ENCODE peak calls at places on chromosomes 11 and 22, in nine cellular contexts. Z is lower leg skin; I is GM04503; X is CD8-positive, alpha-beta memory T cell; T is stimulated activated CD4-positive, alpha-beta T cell treated with anti-CD3 and anti-CD28 coated beads, Interleukin-15, amount 100 ng/mL, for 24 hours; G is T-cell; K is mucosa of descending colon; C is NCI-H446; O is NCI-H1092 treated with DMSO at 0.1 percent for 48 hours. W is an unnamed sample.

GRCh38 chr11:12088047-12088481 is 22.3 kb upstream of the MICAL2 start:
- DNase-seq in Z (peak), I (peak), X (no peak), T (no peak), G (no peak), K (peak), C (no peak), O (no peak), W (no peak)

GRCh38 chr22:36872866-36873498 is 12.2 kb downstream of the NCF4 start:
- DNase-seq in Z (no peak), I (no peak), X (no peak), T (no peak), G (no peak), K (no peak), C (no peak), O (no peak), W (no peak)

GRCh38 chr11:11279956-11280689 is 72.9 kb downstream of the CSNK2A3 start:
- DNase-seq in Z (no peak), I (no peak), X (no peak), T (no peak), G (no peak), K (no peak), C (no peak), O (peak), W (peak)

GRCh38 chr22:25350551-25350971 is 131.1 kb downstream of the CRYBB2 start:
- DNase-seq in Z (no peak), I (no peak), X (no peak), T (no peak), G (no peak), K (no peak), C (no peak), O (no peak), W (no peak)

GRCh38 chr11:910044-910588 is 494 bp downstream of the CHID1 start:
- DNase-seq in Z (no peak), I (no peak), X (no peak), T (no peak), G (no peak), K (no peak), C (no peak), O (no peak), W (no peak)

GRCh38 chr11:114057147-114057546 is 2.4 kb upstream of the ZBTB16 start:
- DNase-seq in Z (no peak), I (no peak), X (no peak), T (no peak), G (no peak), K (no peak), C (no peak), O (peak), W (no peak)

GRCh38 chr11:33930317-33931021 is 38.6 kb upstream of the LMO2 start:
- DNase-seq in Z (peak), I (peak), X (no peak), T (no peak), G (no peak), K (no peak), C (peak), O (no peak), W (no peak)

GRCh38 chr11:73531386-73531785 is 66.5 kb downstream of the FAM168A start:
- DNase-seq in Z (no peak), I (no peak), X (no peak), T (no peak), G (no peak), K (no peak), C (no peak), O (no peak), W (no peak)

GRCh38 chr11:86910592-86910991 is 44.6 kb downstream of the FZD4 start:
- DNase-seq in Z (no peak), I (no peak), X (no peak), T (no peak), G (no peak), K (no peak), C (no peak), O (no peak), W (no peak)

GRCh38 chr11:73623651-73624050 is 22.7 kb upstream of the PLEKHB1 start:
- DNase-seq in Z (no peak), I (peak), X (no peak), T (no peak), G (no peak), K (no peak), C (no peak), O (no peak), W (no peak)

GRCh38 chr11:45097721-45098493 is 48.5 kb upstream of the PRDM11 start:
- DNase-seq in Z (peak), I (no peak), X (no peak), T (peak), G (no peak), K (peak), C (no peak), O (no peak), W (no peak)

GRCh38 chr22:30884211-30885000 is 84.2 kb downstream of the MORC2 start:
- DNase-seq in Z (no peak), I (no peak), X (no peak), T (no peak), G (no peak), K (no peak), C (no peak), O (no peak), W (no peak)

GRCh38 chr11:78796956-78797355 is 222.3 kb upstream of the NARS2 start:
- DNase-seq in Z (no peak), I (no peak), X (no peak), T (no peak), G (no peak), K (no peak), C (no peak), O (no peak), W (no peak)

GRCh38 chr22:37045958-37046357 is 5.6 kb upstream of the KCTD17 start:
- DNase-seq in Z (no peak), I (no peak), X (no peak), T (no peak), G (no peak), K (no peak), C (no peak), O (no peak), W (no peak)

GRCh38 chr11:7911011-7911410 is 20.1 kb downstream of the OR10A6 start:
- DNase-seq in Z (no peak), I (no peak), X (no peak), T (no peak), G (no peak), K (no peak), C (no peak), O (no peak), W (no peak)

GRCh38 chr22:19131685-19132015 is 542 bp downstream of the TSSK2 start:
- DNase-seq in Z (no peak), I (no peak), X (no peak), T (no peak), G (no peak), K (no peak), C (no peak), O (no peak), W (no peak)

GRCh38 chr11:102928247-102928646 is 27.3 kb downstream of the MMP13 start:
- DNase-seq in Z (no peak), I (no peak), X (no peak), T (no peak), G (no peak), K (no peak), C (no peak), O (no peak), W (no peak)

GRCh38 chr11:125287467-125288232 is 123.1 kb downstream of the PKNOX2 start:
- DNase-seq in Z (no peak), I (no peak), X (no peak), T (no peak), G (no peak), K (no peak), C (no peak), O (peak), W (no peak)

GRCh38 chr11:67022341-67022933 is 497 bp upstream of the SYT12 start:
- DNase-seq in Z (no peak), I (no peak), X (no peak), T (no peak), G (no peak), K (peak), C (no peak), O (peak), W (no peak)

GRCh38 chr11:86152006-86152862 is 83.3 kb upstream of the PICALM start:
- DNase-seq in Z (no peak), I (peak), X (no peak), T (no peak), G (no peak), K (no peak), C (no peak), O (no peak), W (no peak)

GRCh38 chr11:134950692-134951304 is 538.8 kb upstream of the B3GAT1 start:
- DNase-seq in Z (no peak), I (peak), X (no peak), T (no peak), G (no peak), K (no peak), C (no peak), O (no peak), W (no peak)

GRCh38 chr11:2574553-2575535 is 125.0 kb downstream of the KCNQ1OT1 start:
- DNase-seq in Z (no peak), I (no peak), X (no peak), T (no peak), G (no peak), K (peak), C (no peak), O (peak), W (no peak)

GRCh38 chr22:39496131-39496838 is 5.8 kb upstream of the MIEF1 start:
- DNase-seq in Z (peak), I (no peak), X (peak), T (peak), G (peak), K (peak), C (no peak), O (peak), W (peak)